ENCODE peak calls at places on chromosomes 6 and 20, in four cellular contexts. H is GM13977, U is colonic mucosa, S is cardiac fibroblast. V is an unnamed sample.

GRCh38 chr20:62156592-62157386 is 13.2 kb downstream of the SS18L1 start:
- DNase-seq in H (peak), U (peak), S (peak), V (peak)

GRCh38 chr6:142846883-142847287 is 98.1 kb downstream of the HIVEP2 start:
- DNase-seq in H (no peak), U (no peak), S (peak), V (no peak)

GRCh38 chr6:133241901-133242760 is 974 bp downstream of the EYA4 start:
- DNase-seq in H (peak), U (no peak), S (peak), V (peak)

GRCh38 chr20:63178889-63179751 is 36.8 kb downstream of the YTHDF1 start:
- DNase-seq in H (peak), U (peak), S (peak), V (peak)

GRCh38 chr6:41625442-41625841 is 12.8 kb upstream of the MDFI start:
- DNase-seq in H (no peak), U (peak), S (no peak), V (no peak)

GRCh38 chr6:5967594-5967993 is 39.1 kb downstream of the NRN1 start:
- DNase-seq in H (no peak), U (no peak), S (no peak), V (no peak)

GRCh38 chr6:170292778-170293164 is 1.9 kb upstream of the DLL1 start:
- DNase-seq in H (no peak), U (no peak), S (no peak), V (no peak)

GRCh38 chr6:7115452-7116223 is 7.9 kb downstream of the RREB1 start:
- DNase-seq in H (no peak), U (peak), S (no peak), V (no peak)

GRCh38 chr6:84568971-84569370 is 195.4 kb downstream of the TBX18 start:
- DNase-seq in H (no peak), U (no peak), S (peak), V (peak)

GRCh38 chr6:117352466-117353081 is 73.2 kb downstream of the ROS1 start:
- DNase-seq in H (peak), U (peak), S (peak), V (peak)

GRCh38 chr6:40312213-40313015 is 274.8 kb downstream of the LRFN2 start:
- DNase-seq in H (no peak), U (no peak), S (no peak), V (no peak)

GRCh38 chr6:36120539-36120938 is 9.8 kb upstream of the MAPK13 start:
- DNase-seq in H (no peak), U (peak), S (no peak), V (no peak)

GRCh38 chr6:26152226-26153101 is 65.2 kb downstream of the HFE start:
- DNase-seq in H (no peak), U (no peak), S (peak), V (peak)

GRCh38 chr6:71721642-71722041 is 164.7 kb upstream of the RIMS1 start:
- DNase-seq in H (no peak), U (no peak), S (peak), V (no peak)

GRCh38 chr20:36521526-36521925 is 19.8 kb upstream of the MYL9 start:
- DNase-seq in H (no peak), U (no peak), S (no peak), V (no peak)

GRCh38 chr6:27141013-27141412 is 106.5 kb upstream of the PRSS16 start:
- DNase-seq in H (no peak), U (no peak), S (no peak), V (no peak)

GRCh38 chr20:44993343-44993742 is 27.0 kb downstream of the STK4 start:
- DNase-seq in H (no peak), U (no peak), S (peak), V (no peak)

GRCh38 chr6:34514112-34514511 is 42.0 kb downstream of the SPDEF start:
- DNase-seq in H (no peak), U (no peak), S (no peak), V (no peak)

GRCh38 chr6:34246563-34247391 is 2.0 kb downstream of the SMIM29 start:
- DNase-seq in H (peak), U (peak), S (peak), V (peak)

GRCh38 chr6:46412662-46413061 is 78.6 kb downstream of the RCAN2 start:
- DNase-seq in H (no peak), U (no peak), S (no peak), V (no peak)
- TF ChIP-seq CTCF in H (no peak), U (no peak), S (no peak), V (no peak)

GRCh38 chr6:119078449-119079287 is at the start of gene FAM184A:
- DNase-seq in H (peak), U (peak), S (peak), V (peak)
- TF ChIP-seq CTCF in H (peak), U (no peak), S (peak), V (no peak)

GRCh38 chr6:157911786-157912185 is 69.9 kb upstream of the SYNJ2 start:
- DNase-seq in H (no peak), U (no peak), S (no peak), V (no peak)

GRCh38 chr6:157908369-157909281 is 73.0 kb upstream of the SYNJ2 start:
- DNase-seq in H (peak), U (no peak), S (no peak), V (no peak)

GRCh38 chr6:157912326-157912725 is 69.3 kb upstream of the SYNJ2 start:
- DNase-seq in H (no peak), U (no peak), S (peak), V (no peak)

GRCh38 chr6:157909282-157909664 is 72.4 kb upstream of the SYNJ2 start:
- DNase-seq in H (peak), U (no peak), S (no peak), V (no peak)

GRCh38 chr6:157911278-157911677 is 70.4 kb upstream of the SYNJ2 start:
- DNase-seq in H (no peak), U (no peak), S (no peak), V (no peak)
- TF ChIP-seq CTCF in H (no peak), U (no peak), S (peak), V (no peak)

DNA sequence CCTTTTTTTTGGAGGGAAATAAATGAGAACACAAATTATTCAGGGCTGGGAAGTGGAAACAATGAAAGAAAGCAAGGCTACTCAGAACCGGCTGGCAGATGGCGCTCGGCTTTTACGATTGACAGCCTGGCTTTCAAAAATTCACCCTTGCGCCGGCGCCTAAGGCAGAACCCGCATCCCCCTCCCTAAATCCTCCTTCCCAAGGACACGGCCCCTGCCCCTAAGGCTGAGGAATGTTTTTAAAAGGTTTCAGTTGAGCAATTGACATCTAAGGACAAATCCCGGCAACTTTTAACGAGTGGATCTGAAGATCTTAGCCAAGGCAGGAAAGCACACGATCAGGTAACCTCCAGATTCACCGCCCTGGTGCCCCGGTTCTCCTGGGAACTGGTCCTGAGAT is 16.3 kb downstream of the GNAS start:
- DNase-seq in H (no peak), U (no peak), S (no peak), V (no peak)
- TF ChIP-seq CTCF in H (peak), U (no peak), S (no peak), V (no peak)

V was measured in Calu3.